ENCODE peak calls at places on chromosomes 16 and 17, in ten cellular contexts. One of them, this sample, is unnamed.

GRCh38 chr17:37650419-37651003 is 7.3 kb upstream of the DDX52 start:
- DNase-seq in transverse colon: peak; percentile 41
- DNase-seq in fibroblast of the conjunctiva: peak; percentile 43
- DNase-seq in non-pigmented ciliary epithelial cell: no peak
- DNase-seq in HFFc6: peak; percentile 42
- DNase-seq in HEK293T: peak; percentile 22
- DNase-seq in T-helper 1 cell: no peak
- DNase-seq in NCI-H1092: no peak
- DNase-seq in GM12891: no peak
- DNase-seq in effector memory CD4-positive, alpha-beta T cell: no peak
- DNase-seq in this sample: no peak

GRCh38 chr16:87297918-87298631 is 19.1 kb downstream of the C16orf95 start:
- DNase-seq in HEK293T: peak; percentile 76
- DNase-seq in fibroblast of the conjunctiva: no peak
- DNase-seq in transverse colon: no peak
- DNase-seq in HFFc6: no peak
- DNase-seq in effector memory CD4-positive, alpha-beta T cell: no peak
- DNase-seq in NCI-H1092: peak; percentile 20
- DNase-seq in T-helper 1 cell: no peak
- DNase-seq in GM12891: peak; percentile 71
- DNase-seq in non-pigmented ciliary epithelial cell: no peak
- DNase-seq in this sample: no peak

GRCh38 chr16:79181419-79181818 is 419.1 kb downstream of the MAF start:
- DNase-seq in effector memory CD4-positive, alpha-beta T cell: no peak
- DNase-seq in T-helper 1 cell: no peak
- DNase-seq in HFFc6: no peak
- DNase-seq in HEK293T: no peak
- DNase-seq in transverse colon: no peak
- DNase-seq in GM12891: no peak
- DNase-seq in NCI-H1092: no peak
- DNase-seq in fibroblast of the conjunctiva: no peak
- DNase-seq in non-pigmented ciliary epithelial cell: no peak
- DNase-seq in this sample: no peak

GRCh38 chr16:28621756-28622155 is 11.9 kb upstream of the SULT1A1 start:
- DNase-seq in T-helper 1 cell: no peak
- DNase-seq in effector memory CD4-positive, alpha-beta T cell: no peak
- DNase-seq in HFFc6: no peak
- DNase-seq in transverse colon: no peak
- DNase-seq in HEK293T: no peak
- DNase-seq in GM12891: no peak
- DNase-seq in NCI-H1092: no peak
- DNase-seq in fibroblast of the conjunctiva: no peak
- DNase-seq in non-pigmented ciliary epithelial cell: no peak
- DNase-seq in this sample: no peak

GRCh38 chr17:35373984-35374765 is 754 bp upstream of the SLFN11 start:
- DNase-seq in fibroblast of the conjunctiva: peak; percentile 27
- DNase-seq in effector memory CD4-positive, alpha-beta T cell: peak; percentile 24
- DNase-seq in HFFc6: peak; percentile 50
- DNase-seq in NCI-H1092: peak; percentile 48
- DNase-seq in T-helper 1 cell: no peak
- DNase-seq in non-pigmented ciliary epithelial cell: no peak
- DNase-seq in GM12891: peak; percentile 12
- DNase-seq in transverse colon: peak; percentile 49
- DNase-seq in HEK293T: no peak
- DNase-seq in this sample: no peak

GRCh38 chr17:51720439-51720838 is 438.1 kb downstream of the CA10 start:
- DNase-seq in GM12891: no peak
- DNase-seq in fibroblast of the conjunctiva: no peak
- DNase-seq in T-helper 1 cell: no peak
- DNase-seq in HFFc6: no peak
- DNase-seq in non-pigmented ciliary epithelial cell: no peak
- DNase-seq in NCI-H1092: no peak
- DNase-seq in HEK293T: no peak
- DNase-seq in effector memory CD4-positive, alpha-beta T cell: no peak
- DNase-seq in transverse colon: no peak
- DNase-seq in this sample: no peak

GRCh38 chr17:17876959-17877547 is 40.3 kb upstream of the SREBF1 start:
- DNase-seq in NCI-H1092: no peak
- DNase-seq in T-helper 1 cell: no peak
- DNase-seq in fibroblast of the conjunctiva: no peak
- DNase-seq in GM12891: no peak
- DNase-seq in HFFc6: peak; percentile 24
- DNase-seq in transverse colon: no peak
- DNase-seq in effector memory CD4-positive, alpha-beta T cell: no peak
- DNase-seq in HEK293T: no peak
- DNase-seq in non-pigmented ciliary epithelial cell: no peak
- DNase-seq in this sample: no peak

GRCh38 chr16:89893642-89894548 is 20.5 kb downstream of the TCF25 start:
- DNase-seq in T-helper 1 cell: no peak
- DNase-seq in fibroblast of the conjunctiva: no peak
- DNase-seq in HEK293T: no peak
- DNase-seq in GM12891: no peak
- DNase-seq in NCI-H1092: no peak
- DNase-seq in HFFc6: no peak
- DNase-seq in effector memory CD4-positive, alpha-beta T cell: no peak
- DNase-seq in transverse colon: no peak
- DNase-seq in non-pigmented ciliary epithelial cell: no peak
- DNase-seq in this sample: no peak

GRCh38 chr16:85329999-85330693 is 217.9 kb upstream of the CIBAR2 start:
- DNase-seq in HFFc6: no peak
- DNase-seq in HEK293T: no peak
- DNase-seq in transverse colon: no peak
- DNase-seq in GM12891: no peak
- DNase-seq in NCI-H1092: no peak
- DNase-seq in T-helper 1 cell: no peak
- DNase-seq in non-pigmented ciliary epithelial cell: no peak
- DNase-seq in fibroblast of the conjunctiva: no peak
- DNase-seq in effector memory CD4-positive, alpha-beta T cell: no peak
- DNase-seq in this sample: no peak

GRCh38 chr16:48358419-48358818 is 26.8 kb downstream of the SIAH1 start:
- DNase-seq in fibroblast of the conjunctiva: no peak
- DNase-seq in effector memory CD4-positive, alpha-beta T cell: no peak
- DNase-seq in transverse colon: no peak
- DNase-seq in NCI-H1092: no peak
- DNase-seq in GM12891: no peak
- DNase-seq in HFFc6: no peak
- DNase-seq in HEK293T: no peak
- DNase-seq in T-helper 1 cell: no peak
- DNase-seq in non-pigmented ciliary epithelial cell: no peak
- DNase-seq in this sample: no peak

GRCh38 chr17:37148171-37148570 is 199.4 kb downstream of the AATF start:
- DNase-seq in transverse colon: no peak
- DNase-seq in fibroblast of the conjunctiva: peak; percentile 3
- DNase-seq in HEK293T: no peak
- DNase-seq in effector memory CD4-positive, alpha-beta T cell: no peak
- DNase-seq in GM12891: no peak
- DNase-seq in HFFc6: no peak
- DNase-seq in non-pigmented ciliary epithelial cell: no peak
- DNase-seq in T-helper 1 cell: no peak
- DNase-seq in NCI-H1092: no peak
- DNase-seq in this sample: no peak

GRCh38 chr16:1079786-1080525 is 7.4 kb downstream of the SSTR5 start:
- DNase-seq in fibroblast of the conjunctiva: no peak
- DNase-seq in HFFc6: no peak
- DNase-seq in NCI-H1092: no peak
- DNase-seq in non-pigmented ciliary epithelial cell: no peak
- DNase-seq in transverse colon: no peak
- DNase-seq in HEK293T: no peak
- DNase-seq in effector memory CD4-positive, alpha-beta T cell: no peak
- DNase-seq in T-helper 1 cell: no peak
- DNase-seq in GM12891: no peak
- DNase-seq in this sample: no peak

GRCh38 chr17:69857412-69857835 is 217.6 kb upstream of the KCNJ16 start:
- DNase-seq in transverse colon: no peak
- DNase-seq in effector memory CD4-positive, alpha-beta T cell: no peak
- DNase-seq in HFFc6: peak; percentile 90
- DNase-seq in fibroblast of the conjunctiva: peak; percentile 91
- DNase-seq in GM12891: no peak
- DNase-seq in HEK293T: peak; percentile 10
- DNase-seq in NCI-H1092: no peak
- DNase-seq in T-helper 1 cell: no peak
- DNase-seq in non-pigmented ciliary epithelial cell: peak; percentile 68
- DNase-seq in this sample: no peak

GRCh38 chr17:66549312-66549705 is 246.9 kb downstream of the PRKCA start:
- DNase-seq in HFFc6: peak; percentile 66
- DNase-seq in fibroblast of the conjunctiva: peak; percentile 17
- DNase-seq in transverse colon: no peak
- DNase-seq in GM12891: no peak
- DNase-seq in NCI-H1092: no peak
- DNase-seq in T-helper 1 cell: no peak
- DNase-seq in HEK293T: no peak
- DNase-seq in non-pigmented ciliary epithelial cell: no peak
- DNase-seq in effector memory CD4-positive, alpha-beta T cell: no peak
- DNase-seq in this sample: no peak

GRCh38 chr16:78523212-78523995 is 423.9 kb downstream of the WWOX start:
- DNase-seq in transverse colon: no peak
- DNase-seq in non-pigmented ciliary epithelial cell: no peak
- DNase-seq in T-helper 1 cell: no peak
- DNase-seq in NCI-H1092: peak; percentile 33
- DNase-seq in HFFc6: no peak
- DNase-seq in fibroblast of the conjunctiva: no peak
- DNase-seq in effector memory CD4-positive, alpha-beta T cell: no peak
- DNase-seq in HEK293T: peak; percentile 10
- DNase-seq in GM12891: no peak
- DNase-seq in this sample: no peak

GRCh38 chr17:19306160-19307111 is 56.1 kb downstream of the B9D1 start:
- DNase-seq in fibroblast of the conjunctiva: no peak
- DNase-seq in NCI-H1092: no peak
- DNase-seq in T-helper 1 cell: peak; percentile 19
- DNase-seq in HEK293T: no peak
- DNase-seq in non-pigmented ciliary epithelial cell: no peak
- DNase-seq in GM12891: peak; percentile 52
- DNase-seq in transverse colon: peak; percentile 48
- DNase-seq in effector memory CD4-positive, alpha-beta T cell: peak; percentile 11
- DNase-seq in HFFc6: no peak
- DNase-seq in this sample: no peak

GRCh38 chr17:14803781-14804180 is 461.3 kb downstream of the PMP22 start:
- DNase-seq in HFFc6: no peak
- DNase-seq in T-helper 1 cell: no peak
- DNase-seq in transverse colon: no peak
- DNase-seq in HEK293T: no peak
- DNase-seq in non-pigmented ciliary epithelial cell: no peak
- DNase-seq in GM12891: no peak
- DNase-seq in NCI-H1092: no peak
- DNase-seq in effector memory CD4-positive, alpha-beta T cell: no peak
- DNase-seq in fibroblast of the conjunctiva: peak; percentile 2
- DNase-seq in this sample: no peak